ENCODE peak calls at places on chromosomes 2 and 18, in six cellular contexts. R is neuronal stem cell, D is mesenchymal stem cell, O is H9, H is mesendoderm, M is H1. X is an unnamed sample.

GRCh38 chr18:23131693-23132319 is 3.5 kb upstream of the CABLES1 start:
- DNase-seq in R (peak; percentile 74), D (peak; percentile 87), O (peak; percentile 48), H (peak; percentile 86), M (no peak), X (peak; percentile 84)

GRCh38 chr2:97736185-97736584 is 22.8 kb downstream of the ZAP70 start:
- DNase-seq in R (no peak), D (no peak), O (no peak), H (no peak), M (no peak), X (no peak)

GRCh38 chr2:28398101-28398834 is 5.6 kb downstream of the FOSL2 start:
- DNase-seq in R (no peak), D (peak; percentile 93), O (no peak), H (no peak), M (no peak), X (peak; percentile 74)

GRCh38 chr2:10395893-10396292 is 52.2 kb downstream of the ODC1 start:
- DNase-seq in R (no peak), D (no peak), O (no peak), H (no peak), M (no peak), X (no peak)

GRCh38 chr2:165469417-165469816 is at the start of gene CSRNP3:
- DNase-seq in R (peak; percentile 71), D (peak; percentile 89), O (peak; percentile 86), H (peak; percentile 96), M (no peak), X (peak; percentile 70)

GRCh38 chr2:38876407-38876806 is 631 bp downstream of the MORN2 start:
- DNase-seq in R (no peak), D (peak; percentile 1), O (no peak), H (no peak), M (no peak), X (no peak)

GRCh38 chr2:29238497-29238896 is 123.3 kb downstream of the CLIP4 start:
- DNase-seq in R (no peak), D (peak; percentile 15), O (peak; percentile 75), H (peak; percentile 74), M (peak; percentile 71), X (peak; percentile 17)

GRCh38 chr18:39297225-39297624 is 1731.6 kb upstream of the CELF4 start:
- DNase-seq in R (no peak), D (no peak), O (no peak), H (no peak), M (no peak), X (no peak)

GRCh38 chr2:96502891-96503636 is 2.1 kb downstream of the NEURL3 start:
- DNase-seq in R (no peak), D (no peak), O (no peak), H (no peak), M (peak; percentile 40), X (no peak)

GRCh38 chr2:86249176-86249842 is 50.1 kb downstream of the MRPL35 start:
- DNase-seq in R (no peak), D (peak; percentile 32), O (no peak), H (peak; percentile 30), M (no peak), X (peak; percentile 79)

GRCh38 chr18:5288517-5288935 is 7.0 kb downstream of the ZBTB14 start:
- DNase-seq in R (no peak), D (no peak), O (no peak), H (no peak), M (no peak), X (no peak)

GRCh38 chr18:67705748-67706147 is 189.2 kb upstream of the DSEL start:
- DNase-seq in R (no peak), D (no peak), O (no peak), H (peak; percentile 72), M (no peak), X (no peak)

GRCh38 chr2:111706481-111707001 is 177.5 kb downstream of the ANAPC1 start:
- DNase-seq in R (no peak), D (no peak), O (no peak), H (no peak), M (no peak), X (no peak)

GRCh38 chr2:112493858-112494648 is 12.1 kb downstream of the TTL start:
- DNase-seq in R (no peak), D (peak; percentile 76), O (no peak), H (peak; percentile 18), M (no peak), X (peak; percentile 71)

GRCh38 chr2:27638023-27638637 is 9.3 kb downstream of the GPN1 start:
- DNase-seq in R (no peak), D (no peak), O (no peak), H (no peak), M (no peak), X (peak; percentile 94)

GRCh38 chr2:236663671-236664101 is 94.1 kb downstream of the ACKR3 start:
- DNase-seq in R (no peak), D (no peak), O (no peak), H (no peak), M (no peak), X (peak; percentile 41)

GRCh38 chr2:2644040-2644439 is 313.0 kb upstream of the MYT1L start:
- DNase-seq in R (no peak), D (no peak), O (no peak), H (no peak), M (no peak), X (no peak)

GRCh38 chr2:231693956-231694355 is 14.4 kb upstream of the PTMA start:
- DNase-seq in R (no peak), D (no peak), O (no peak), H (no peak), M (no peak), X (no peak)

GRCh38 chr2:157269922-157270321 is 12.4 kb downstream of the GALNT5 start:
- DNase-seq in R (no peak), D (no peak), O (no peak), H (no peak), M (no peak), X (no peak)

GRCh38 chr2:38654495-38655381 is 11.2 kb upstream of the GALM start:
- DNase-seq in R (no peak), D (no peak), O (no peak), H (no peak), M (no peak), X (no peak)

GRCh38 chr2:196798980-196799379 is 503 bp downstream of the GTF3C3 start:
- DNase-seq in R (peak; percentile 1), D (no peak), O (no peak), H (no peak), M (no peak), X (no peak)

GRCh38 chr18:55908790-55909408 is 320.9 kb upstream of the TCF4 start:
- DNase-seq in R (no peak), D (peak; percentile 14), O (no peak), H (no peak), M (no peak), X (peak; percentile 26)

GRCh38 chr2:174840436-174840835 is 76.2 kb upstream of the CHRNA1 start:
- DNase-seq in R (no peak), D (peak; percentile 81), O (no peak), H (no peak), M (no peak), X (peak; percentile 82)

GRCh38 chr2:161146996-161147395 is 13.2 kb upstream of the TANK start:
- DNase-seq in R (no peak), D (no peak), O (no peak), H (no peak), M (no peak), X (no peak)

GRCh38 chr18:55275042-55275897 is 312.7 kb downstream of the TCF4 start:
- DNase-seq in R (no peak), D (peak; percentile 90), O (no peak), H (peak; percentile 40), M (no peak), X (peak; percentile 82)

GRCh38 chr2:181114021-181114420 is 133.6 kb downstream of the UBE2E3 start:
- DNase-seq in R (no peak), D (no peak), O (no peak), H (no peak), M (no peak), X (no peak)

GRCh38 chr2:85168984-85169383 is 35.8 kb downstream of the TCF7L1 start:
- DNase-seq in R (no peak), D (no peak), O (no peak), H (no peak), M (no peak), X (no peak)

GRCh38 chr2:237888389-237888788 is 29.0 kb downstream of the RAMP1 start:
- DNase-seq in R (no peak), D (peak; percentile 79), O (no peak), H (no peak), M (no peak), X (peak; percentile 85)

GRCh38 chr2:46165916-46166315 is 131.3 kb upstream of the EPAS1 start:
- DNase-seq in R (no peak), D (no peak), O (no peak), H (no peak), M (no peak), X (no peak)
- H2BK120ac ChIP-seq in R (no peak overlapping the region), D (no peak overlapping the region), O (no peak overlapping the region), H (no peak overlapping the region), M (no peak overlapping the region), X (peak overlapping the region; percentile 89)

GRCh38 chr18:28559511-28559910 is 382.6 kb upstream of the CDH2 start:
- DNase-seq in R (no peak), D (no peak), O (no peak), H (no peak), M (no peak), X (no peak)
- H2BK120ac ChIP-seq in R (no peak overlapping the region), D (no peak overlapping the region), O (no peak overlapping the region), H (no peak overlapping the region), M (no peak overlapping the region), X (no peak overlapping the region)

DNA sequence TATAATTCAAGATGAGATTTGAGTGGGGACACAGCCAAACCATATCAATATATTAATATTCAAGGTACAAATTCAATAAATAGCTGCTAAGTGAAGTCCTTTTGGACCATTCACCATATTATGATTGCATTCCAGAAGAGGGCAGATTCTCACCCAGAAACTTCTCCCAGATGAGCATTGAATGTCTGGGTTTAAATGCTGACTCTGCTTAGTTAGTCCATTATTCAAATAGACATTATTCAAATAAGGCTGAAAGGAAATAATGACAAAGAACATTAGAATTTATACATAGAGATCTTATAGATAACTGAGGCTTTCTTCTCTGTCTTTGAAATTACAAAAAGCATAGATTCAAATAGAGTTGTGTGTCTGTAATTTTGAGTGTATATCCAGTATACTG is 579.4 kb upstream of the SLC8A1 start:
- DNase-seq in R (no peak), D (no peak), O (no peak), H (no peak), M (no peak), X (no peak)
- H2BK120ac ChIP-seq in R (no peak overlapping the region), D (no peak overlapping the region), O (no peak overlapping the region), H (no peak overlapping the region), M (no peak overlapping the region), X (no peak overlapping the region)

GRCh38 chr2:148258124-148258523 is 237.2 kb downstream of the MBD5 start:
- DNase-seq in R (no peak), D (no peak), O (no peak), H (no peak), M (no peak), X (no peak)

GRCh38 chr2:148252646-148253045 is 231.8 kb downstream of the MBD5 start:
- DNase-seq in R (no peak), D (no peak), O (no peak), H (no peak), M (no peak), X (no peak)

GRCh38 chr2:148253716-148254115 is 232.8 kb downstream of the MBD5 start:
- DNase-seq in R (no peak), D (no peak), O (no peak), H (peak; percentile 54), M (no peak), X (peak; percentile 48)

GRCh38 chr2:148257276-148257675 is 236.4 kb downstream of the MBD5 start:
- DNase-seq in R (no peak), D (no peak), O (no peak), H (no peak), M (no peak), X (no peak)

GRCh38 chr2:148255929-148256328 is 235.0 kb downstream of the MBD5 start:
- DNase-seq in R (no peak), D (no peak), O (no peak), H (no peak), M (no peak), X (no peak)
- H2BK120ac ChIP-seq in R (no peak overlapping the region), D (no peak overlapping the region), O (no peak overlapping the region), H (no peak overlapping the region), M (no peak overlapping the region), X (no peak overlapping the region)